ENCODE peak calls at places on chromosomes 2 and 18, in six cellular contexts. Q is lower lobe of right lung, L is neural progenitor cell, E is HCT116, O is body of pancreas, N is suprapubic skin. Z is an unnamed sample. For H3K36me3 and H3K4me1, the result is how much of the 10 kb centered on the place peaks cover.

GRCh38 chr2:138490673-138491494 is 10.7 kb upstream of the SPOPL start:
- DNase-seq in Q (no peak), L (no peak), E (no peak), O (no peak), N (no peak), Z (no peak)

GRCh38 chr18:22185298-22185697 is 15.9 kb downstream of the GATA6 start:
- DNase-seq in Q (no peak), L (peak), E (no peak), O (peak), N (no peak), Z (no peak)

GRCh38 chr2:179186126-179186525 is 78.5 kb downstream of the SESTD1 start:
- DNase-seq in Q (no peak), L (no peak), E (no peak), O (no peak), N (no peak), Z (no peak)

GRCh38 chr2:101502095-101502494 is 27.2 kb upstream of the RFX8 start:
- DNase-seq in Q (no peak), L (no peak), E (no peak), O (no peak), N (no peak), Z (no peak)

GRCh38 chr2:186862869-186863709 is 14.1 kb upstream of the ZSWIM2 start:
- DNase-seq in Q (no peak), L (peak), E (peak), O (no peak), N (no peak), Z (no peak)

GRCh38 chr2:8849322-8849721 is 11.9 kb upstream of the KIDINS220 start:
- DNase-seq in Q (no peak), L (no peak), E (no peak), O (no peak), N (no peak), Z (no peak)

GRCh38 chr2:233061591-233062446 is 1.7 kb downstream of the INPP5D start:
- DNase-seq in Q (peak), L (peak), E (no peak), O (peak), N (peak), Z (no peak)

GRCh38 chr2:157463002-157463401 is 19.1 kb upstream of the CYTIP start:
- DNase-seq in Q (no peak), L (no peak), E (no peak), O (no peak), N (no peak), Z (no peak)

GRCh38 chr18:9648431-9649163 is 34.2 kb upstream of the PPP4R1 start:
- DNase-seq in Q (no peak), L (no peak), E (no peak), O (no peak), N (no peak), Z (no peak)

GRCh38 chr2:189660803-189661147 is 484 bp upstream of the ASNSD1 start:
- DNase-seq in Q (no peak), L (no peak), E (no peak), O (no peak), N (no peak), Z (no peak)

GRCh38 chr2:23418056-23418455 is 33.1 kb downstream of the KLHL29 start:
- DNase-seq in Q (no peak), L (no peak), E (no peak), O (no peak), N (peak), Z (no peak)

GRCh38 chr2:23419171-23420090 is 34.5 kb downstream of the KLHL29 start:
- DNase-seq in Q (no peak), L (no peak), E (no peak), O (no peak), N (peak), Z (peak)

GRCh38 chr2:23420091-23420839 is 35.3 kb downstream of the KLHL29 start:
- DNase-seq in Q (no peak), L (no peak), E (no peak), O (no peak), N (no peak), Z (no peak)

GRCh38 chr2:23417310-23417709 is 32.3 kb downstream of the KLHL29 start:
- DNase-seq in Q (no peak), L (no peak), E (no peak), O (no peak), N (no peak), Z (no peak)

GRCh38 chr2:23418490-23418911 is 33.5 kb downstream of the KLHL29 start:
- DNase-seq in Q (no peak), L (no peak), E (no peak), O (no peak), N (peak), Z (no peak)
- H3K36me3 ChIP-seq in Q (under half), L (under half), E (under half), O (under half), N (under half), Z (under half)

GRCh38 chr18:34913837-34914755 is 127.1 kb upstream of the MAPRE2 start:
- DNase-seq in Q (no peak), L (no peak), E (no peak), O (no peak), N (no peak), Z (peak)
- H3K4me3 ChIP-seq in Q (no peak), L (no peak), E (no peak), O (no peak), N (no peak), Z (no peak)

GRCh38 chr2:113754160-113754559 is 2.3 kb downstream of the SLC35F5 start:
- DNase-seq in Q (no peak), L (no peak), E (no peak), O (no peak), N (no peak), Z (no peak)

GRCh38 chr2:113756088-113757058 is at the start of gene SLC35F5:
- DNase-seq in Q (peak), L (peak), E (peak), O (peak), N (peak), Z (peak)

GRCh38 chr2:113755690-113756063 is 765 bp downstream of the SLC35F5 start:
- DNase-seq in Q (no peak), L (peak), E (no peak), O (no peak), N (no peak), Z (no peak)

GRCh38 chr2:113754989-113755689 is 1.3 kb downstream of the SLC35F5 start:
- DNase-seq in Q (no peak), L (no peak), E (no peak), O (no peak), N (no peak), Z (no peak)

GRCh38 chr2:113750385-113750784 is 6.1 kb downstream of the SLC35F5 start:
- DNase-seq in Q (no peak), L (no peak), E (no peak), O (no peak), N (no peak), Z (no peak)
- H3K4me1 ChIP-seq in Q (under half), L (under half), E (under half), O (under half), N (under half), Z (under half)

DNA sequence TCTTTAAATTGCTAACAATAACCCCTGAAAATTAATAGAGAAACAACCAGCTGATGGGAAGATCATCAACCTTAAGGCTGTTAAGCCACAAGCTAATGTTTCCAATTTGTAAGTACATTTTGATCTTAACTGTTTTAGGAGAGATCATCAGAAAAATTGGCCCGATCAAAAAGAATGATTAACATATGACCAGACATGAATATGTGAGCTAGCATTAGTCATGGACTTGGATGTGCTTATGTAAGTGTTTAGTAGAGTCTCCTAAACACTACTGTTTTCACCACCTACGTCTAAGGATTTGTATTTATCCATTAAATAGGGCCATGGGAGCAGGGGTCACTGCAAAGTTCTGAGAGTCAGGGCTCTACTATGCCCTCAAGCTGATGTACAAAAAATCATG is 4.3 kb downstream of the LMAN1 start:
- DNase-seq in Q (no peak), L (no peak), E (no peak), O (no peak), N (no peak), Z (no peak)
- H3K36me3 ChIP-seq in Q (half or more), L (under half), E (half or more), O (under half), N (under half), Z (under half)

DNA sequence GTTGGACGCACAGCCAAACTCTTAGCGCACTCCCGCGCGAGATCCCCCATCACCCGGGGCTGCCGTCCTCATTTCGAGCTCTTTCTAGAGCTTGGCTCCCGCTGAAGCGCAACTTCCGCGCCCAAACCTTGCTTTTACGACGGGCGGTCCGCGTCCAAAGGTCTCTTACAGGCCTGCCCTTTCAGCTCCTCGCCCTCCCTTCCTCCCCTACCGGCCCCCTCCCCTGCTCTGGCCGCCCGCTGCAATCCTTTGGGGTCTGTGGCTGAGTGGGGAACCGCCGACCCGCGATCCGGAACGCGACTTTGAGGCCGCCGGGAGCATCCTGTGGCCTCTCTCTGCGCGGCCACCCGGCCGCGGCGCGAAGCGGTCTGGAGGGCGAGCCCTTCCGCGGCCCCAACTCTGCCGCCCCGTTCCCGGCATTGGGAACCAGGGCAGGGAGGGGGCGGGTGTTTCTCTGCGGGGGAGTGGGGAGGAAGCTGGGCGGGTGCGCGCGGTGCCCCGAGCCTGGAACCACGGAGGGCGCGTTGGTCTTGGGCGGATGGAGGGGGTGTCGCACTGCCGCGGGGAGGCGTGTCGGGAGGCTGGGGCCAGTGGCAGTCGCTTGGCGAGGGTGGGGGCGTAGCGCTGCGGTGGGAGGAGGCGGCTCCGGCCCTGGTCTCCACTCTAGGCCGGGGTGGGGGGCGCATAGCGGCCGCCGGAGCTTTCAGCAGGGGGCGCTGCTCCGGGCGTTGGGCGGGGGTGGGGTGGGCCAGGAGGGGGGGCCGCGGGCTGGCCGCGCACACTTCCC is at the start of gene GDF7:
- DNase-seq in Q (no peak), L (peak), E (no peak), O (peak), N (no peak), Z (peak)
- H3K4me3 ChIP-seq in Q (peak), L (peak), E (no peak), O (no peak), N (peak), Z (peak)

DNA sequence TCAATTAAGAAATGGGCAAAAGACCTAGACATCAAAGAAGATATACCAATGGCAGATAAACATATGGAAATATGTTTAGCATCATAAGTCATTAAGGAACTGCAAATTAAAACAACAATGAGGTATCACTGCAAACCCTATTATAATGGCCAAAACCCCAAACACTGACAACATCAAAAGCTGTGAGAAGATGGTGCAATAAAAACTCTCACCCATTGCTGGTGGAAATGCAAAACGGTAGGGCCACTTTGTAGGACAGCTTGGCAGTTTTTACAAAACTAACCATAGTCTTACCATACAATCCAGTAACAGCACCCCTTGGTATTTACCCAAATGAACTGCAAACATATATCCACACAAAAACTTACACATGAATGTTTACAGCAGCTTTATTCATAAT is 213.1 kb downstream of the UBE2E3 start:
- DNase-seq in Q (no peak), L (no peak), E (no peak), O (no peak), N (no peak), Z (no peak)
- H3K4me1 ChIP-seq in Q (under half), L (under half), E (under half), O (under half), N (under half), Z (under half)

Z was measured in Caco-2.